ENCODE peak calls at places on chromosome 7, in nine cellular contexts. K is lower lobe of right lung; S is heart left ventricle; B is NAMALWA; E is effector CD4-positive, alpha-beta T cell; V is T-helper 9 cell; W is myocyte; O is GM23338; G is HCEC 1CT. H is an unnamed sample.

GRCh38 chr7:88226886-88227516 is 7.2 kb upstream of the SRI start:
- DNase-seq in E (no peak), G (peak), V (no peak), B (no peak), S (no peak), K (peak), O (no peak), W (peak), H (peak)

GRCh38 chr7:135962802-135963201 is 14.4 kb downstream of the MTPN start:
- DNase-seq in S (no peak), E (no peak), W (no peak), G (no peak), O (no peak), B (no peak), V (no peak), K (no peak), H (no peak)

GRCh38 chr7:30873207-30873606 is 38.4 kb upstream of the AQP1 start:
- DNase-seq in G (no peak), V (no peak), O (no peak), S (no peak), W (no peak), E (no peak), B (no peak), K (no peak), H (no peak)

GRCh38 chr7:20798694-20799121 is 12.0 kb upstream of the SP8 start:
- DNase-seq in S (no peak), B (no peak), G (no peak), O (peak), V (no peak), E (no peak), K (no peak), W (no peak), H (no peak)

GRCh38 chr7:152076324-152076821 is 50.9 kb downstream of the GALNT11 start:
- DNase-seq in O (peak), W (no peak), E (no peak), K (no peak), G (no peak), V (no peak), S (no peak), B (peak), H (no peak)

GRCh38 chr7:91344911-91345310 is 80.7 kb downstream of the FZD1 start:
- DNase-seq in O (no peak), S (no peak), K (no peak), W (no peak), B (peak), G (no peak), E (no peak), V (no peak), H (no peak)

GRCh38 chr7:142739927-142740492 is 9.3 kb upstream of the PRSS1 start:
- DNase-seq in S (no peak), O (peak), E (no peak), G (no peak), B (peak), K (no peak), V (no peak), W (no peak), H (no peak)

GRCh38 chr7:2617710-2617975 is 14.1 kb upstream of the TTYH3 start:
- DNase-seq in B (no peak), W (no peak), G (no peak), K (no peak), V (no peak), S (no peak), O (no peak), E (no peak), H (no peak)

GRCh38 chr7:44273681-44274622 is 51.4 kb downstream of the CAMK2B start:
- DNase-seq in S (peak), B (no peak), W (no peak), G (no peak), E (no peak), O (no peak), K (peak), V (no peak), H (no peak)

GRCh38 chr7:159104188-159105030 is 40.3 kb downstream of the VIPR2 start:
- DNase-seq in K (peak), O (no peak), S (peak), V (no peak), B (no peak), W (no peak), E (no peak), G (no peak), H (no peak)

GRCh38 chr7:108016841-108017775 is 14.1 kb upstream of the LAMB1 start:
- DNase-seq in V (no peak), E (no peak), K (no peak), B (peak), G (peak), W (peak), O (peak), S (no peak), H (no peak)

GRCh38 chr7:109246330-109247077 is 676.8 kb downstream of the DNAJB9 start:
- DNase-seq in O (no peak), S (no peak), B (no peak), E (no peak), V (no peak), W (no peak), K (no peak), G (no peak), H (peak)

GRCh38 chr7:157274991-157275427 is 61.8 kb upstream of the DNAJB6 start:
- DNase-seq in V (no peak), W (peak), G (peak), B (no peak), K (no peak), O (no peak), E (no peak), S (no peak), H (no peak)

GRCh38 chr7:2894118-2894940 is 50.2 kb upstream of the GNA12 start:
- DNase-seq in O (no peak), E (no peak), S (no peak), W (peak), V (peak), G (no peak), K (no peak), B (peak), H (no peak)

GRCh38 chr7:27128034-27128433 is 2.5 kb downstream of the HOXA4 start:
- DNase-seq in O (no peak), V (no peak), B (no peak), K (no peak), W (peak), S (no peak), G (no peak), E (no peak), H (no peak)

GRCh38 chr7:12139421-12139820 is 71.7 kb upstream of the TMEM106B start:
- DNase-seq in S (no peak), G (peak), W (peak), V (no peak), K (no peak), B (no peak), E (no peak), O (no peak), H (no peak)

GRCh38 chr7:146670532-146670931 is 553.9 kb downstream of the CNTNAP2 start:
- DNase-seq in G (no peak), O (no peak), B (no peak), W (no peak), S (no peak), K (no peak), E (no peak), V (no peak), H (no peak)

H was measured in fibroblast of the conjunctiva.